ENCODE peak calls at places on chromosome 13, in six cellular contexts. E is M059J, N is substantia nigra, O is endodermal cell, Q is KG1, M is heart left ventricle. V is an unnamed sample.

GRCh38 chr13:99481357-99481756 is 19.9 kb upstream of the TM9SF2 start:
- DNase-seq in E (no peak), N (no peak), O (no peak), Q (no peak), M (no peak), V (no peak)

GRCh38 chr13:98782654-98783053 is 30.2 kb upstream of the SLC15A1 start:
- DNase-seq in E (peak), N (no peak), O (no peak), Q (no peak), M (no peak), V (no peak)

GRCh38 chr13:25165664-25166063 is 6.4 kb downstream of the AMER2 start:
- DNase-seq in E (no peak), N (peak), O (no peak), Q (no peak), M (no peak), V (no peak)

GRCh38 chr13:79491715-79492114 is 10.8 kb downstream of the NDFIP2 start:
- DNase-seq in E (peak), N (no peak), O (no peak), Q (no peak), M (no peak), V (no peak)

GRCh38 chr13:99053636-99054233 is 75.9 kb upstream of the DOCK9 start:
- DNase-seq in E (no peak), N (no peak), O (no peak), Q (no peak), M (no peak), V (no peak)

GRCh38 chr13:44648392-44649117 is 72.4 kb upstream of the TSC22D1 start:
- DNase-seq in E (no peak), N (no peak), O (no peak), Q (no peak), M (no peak), V (no peak)

GRCh38 chr13:40492511-40492910 is 173.9 kb downstream of the FOXO1 start:
- DNase-seq in E (no peak), N (peak), O (no peak), Q (no peak), M (peak), V (no peak)

GRCh38 chr13:70723732-70724131 is 615.5 kb upstream of the KLHL1 start:
- DNase-seq in E (no peak), N (no peak), O (no peak), Q (no peak), M (no peak), V (no peak)

GRCh38 chr13:20721454-20722357 is 18.2 kb downstream of the IL17D start:
- DNase-seq in E (no peak), N (no peak), O (peak), Q (no peak), M (peak), V (peak)

GRCh38 chr13:111216166-111216960 is 101.3 kb downstream of the ARHGEF7 start:
- DNase-seq in E (peak), N (peak), O (peak), Q (no peak), M (no peak), V (peak)

GRCh38 chr13:113298001-113298945 is 1.2 kb downstream of the LAMP1 start:
- DNase-seq in E (no peak), N (no peak), O (no peak), Q (no peak), M (no peak), V (no peak)

GRCh38 chr13:32229443-32229842 is 85.7 kb downstream of the ZAR1L start:
- DNase-seq in E (peak), N (no peak), O (no peak), Q (no peak), M (no peak), V (no peak)